ENCODE peak calls at places on chromosomes 13 and 19, in ten cellular contexts. C, D, U, P, V, R, O, B, N and K are unnamed samples.

GRCh38 chr19:23410155-23410554 is 14.9 kb upstream of the ZNF91 start:
- DNase-seq in C (no peak), D (no peak), U (no peak), P (no peak), V (no peak), R (no peak), O (no peak), B (peak; percentile 37), N (no peak), K (no peak)

GRCh38 chr19:30390356-30390988 is 18.3 kb downstream of the ZNF536 start:
- DNase-seq in C (no peak), D (no peak), U (no peak), P (no peak), V (no peak), R (no peak), O (no peak), B (no peak), N (no peak), K (no peak)

GRCh38 chr13:89082623-89083022 is 1411.5 kb downstream of the SLITRK5 start:
- DNase-seq in C (no peak), D (no peak), U (peak; percentile 3), P (no peak), V (no peak), R (no peak), O (no peak), B (no peak), N (no peak), K (no peak)

GRCh38 chr19:12932392-12933286 is 872 bp downstream of the FARSA start:
- DNase-seq in C (no peak), D (no peak), U (no peak), P (no peak), V (peak; percentile 42), R (no peak), O (no peak), B (no peak), N (no peak), K (no peak)

GRCh38 chr13:29847501-29847983 is 2.9 kb downstream of the UBL3 start:
- DNase-seq in C (no peak), D (peak; percentile 64), U (peak; percentile 59), P (no peak), V (peak; percentile 25), R (no peak), O (no peak), B (peak; percentile 65), N (peak; percentile 33), K (no peak)

GRCh38 chr19:10871711-10872550 is 578 bp downstream of the CARM1 start:
- DNase-seq in C (no peak), D (no peak), U (no peak), P (no peak), V (peak; percentile 79), R (peak; percentile 18), O (peak; percentile 26), B (peak; percentile 60), N (no peak), K (peak; percentile 62)

GRCh38 chr19:49339364-49340068 is 4.3 kb downstream of the CD37 start:
- DNase-seq in C (peak; percentile 44), D (peak; percentile 91), U (peak; percentile 95), P (no peak), V (peak; percentile 87), R (peak; percentile 97), O (no peak), B (peak; percentile 87), N (no peak), K (peak; percentile 92)

GRCh38 chr19:38199340-38199739 is 24.7 kb downstream of the DPF1 start:
- DNase-seq in C (no peak), D (no peak), U (no peak), P (no peak), V (no peak), R (no peak), O (no peak), B (no peak), N (no peak), K (no peak)

GRCh38 chr13:87827479-87827878 is 156.3 kb downstream of the SLITRK5 start:
- DNase-seq in C (no peak), D (peak; percentile 65), U (no peak), P (no peak), V (no peak), R (no peak), O (no peak), B (no peak), N (peak; percentile 72), K (no peak)

GRCh38 chr13:20387006-20387405 is 138.7 kb downstream of the CRYL1 start:
- DNase-seq in C (no peak), D (no peak), U (no peak), P (no peak), V (no peak), R (no peak), O (no peak), B (no peak), N (no peak), K (no peak)

GRCh38 chr13:80030491-80030890 is 310.4 kb downstream of the SPRY2 start:
- DNase-seq in C (peak; percentile 44), D (no peak), U (peak; percentile 33), P (peak; percentile 4), V (no peak), R (no peak), O (no peak), B (peak; percentile 46), N (peak; percentile 68), K (peak; percentile 23)

GRCh38 chr13:72864142-72865035 is 82.5 kb downstream of the PIBF1 start:
- DNase-seq in C (no peak), D (peak; percentile 62), U (peak; percentile 22), P (no peak), V (no peak), R (no peak), O (peak; percentile 35), B (no peak), N (no peak), K (no peak)

GRCh38 chr19:45179063-45179847 is 671 bp downstream of the BLOC1S3 start:
- DNase-seq in C (no peak), D (peak; percentile 45), U (peak; percentile 33), P (no peak), V (peak; percentile 59), R (no peak), O (peak; percentile 42), B (peak; percentile 63), N (no peak), K (peak; percentile 62)

GRCh38 chr19:18464646-18465045 is 26.7 kb upstream of the ISYNA1 start:
- DNase-seq in C (no peak), D (peak; percentile 94), U (peak; percentile 98), P (peak; percentile 94), V (peak; percentile 84), R (no peak), O (no peak), B (peak; percentile 55), N (peak; percentile 95), K (peak; percentile 79)

GRCh38 chr13:20498129-20498528 is 27.5 kb downstream of the CRYL1 start:
- DNase-seq in C (no peak), D (no peak), U (no peak), P (no peak), V (no peak), R (no peak), O (no peak), B (no peak), N (no peak), K (no peak)

GRCh38 chr13:113490496-113491417 is at the start of gene DCUN1D2:
- DNase-seq in C (peak; percentile 84), D (peak; percentile 95), U (peak; percentile 98), P (peak; percentile 97), V (peak; percentile 95), R (peak; percentile 86), O (peak; percentile 69), B (peak; percentile 84), N (peak; percentile 85), K (peak; percentile 96)

GRCh38 chr13:31756346-31756745 is 17.0 kb downstream of the RXFP2 start:
- DNase-seq in C (no peak), D (peak; percentile 95), U (peak; percentile 56), P (no peak), V (no peak), R (no peak), O (no peak), B (no peak), N (peak; percentile 94), K (no peak)

GRCh38 chr13:109719962-109720646 is 66.3 kb downstream of the IRS2 start:
- DNase-seq in C (no peak), D (no peak), U (no peak), P (no peak), V (no peak), R (no peak), O (no peak), B (peak; percentile 45), N (no peak), K (no peak)

GRCh38 chr13:51919531-51919930 is 57.8 kb downstream of the CCDC70 start:
- DNase-seq in C (no peak), D (no peak), U (no peak), P (no peak), V (no peak), R (no peak), O (no peak), B (peak; percentile 99), N (no peak), K (no peak)

GRCh38 chr19:23440207-23440606 is 44.9 kb upstream of the ZNF91 start:
- DNase-seq in C (no peak), D (no peak), U (no peak), P (no peak), V (no peak), R (no peak), O (no peak), B (peak; percentile 72), N (peak; percentile 23), K (no peak)

GRCh38 chr19:10107254-10107653 is 1.1 kb downstream of the PPAN start:
- DNase-seq in C (no peak), D (no peak), U (no peak), P (no peak), V (no peak), R (no peak), O (no peak), B (no peak), N (no peak), K (no peak)

GRCh38 chr19:38693380-38694223 is 46.2 kb downstream of the ACTN4 start:
- DNase-seq in C (peak; percentile 80), D (peak; percentile 93), U (peak; percentile 76), P (no peak), V (no peak), R (no peak), O (no peak), B (no peak), N (peak; percentile 100), K (no peak)

GRCh38 chr13:47337781-47338507 is 441.1 kb upstream of the HTR2A start:
- DNase-seq in C (no peak), D (peak; percentile 92), U (peak; percentile 94), P (no peak), V (no peak), R (no peak), O (no peak), B (peak; percentile 33), N (peak; percentile 29), K (no peak)

GRCh38 chr13:29892149-29892548 is 41.7 kb upstream of the UBL3 start:
- DNase-seq in C (no peak), D (no peak), U (no peak), P (peak; percentile 88), V (no peak), R (no peak), O (no peak), B (no peak), N (no peak), K (no peak)

GRCh38 chr19:42409477-42409876 is 17.7 kb downstream of the LIPE start:
- DNase-seq in C (no peak), D (no peak), U (no peak), P (no peak), V (no peak), R (no peak), O (no peak), B (no peak), N (no peak), K (peak; percentile 52)

GRCh38 chr13:113544071-113544891 is 40.3 kb upstream of the TFDP1 start:
- DNase-seq in C (no peak), D (no peak), U (no peak), P (no peak), V (no peak), R (no peak), O (no peak), B (no peak), N (no peak), K (no peak)

GRCh38 chr19:12959482-12959881 is 2.5 kb upstream of the GADD45GIP1 start:
- DNase-seq in C (no peak), D (no peak), U (no peak), P (no peak), V (no peak), R (no peak), O (no peak), B (no peak), N (no peak), K (no peak)

GRCh38 chr19:4523306-4524110 is 5.2 kb upstream of the PLIN4 start:
- DNase-seq in C (peak; percentile 36), D (peak; percentile 12), U (peak; percentile 45), P (no peak), V (no peak), R (peak; percentile 40), O (peak; percentile 12), B (peak; percentile 61), N (peak; percentile 37), K (peak; percentile 68)